ENCODE peak calls at places on chromosomes 12 and 14, in seven cellular contexts. H is WTC11, J is endothelial cell, C is neural progenitor cell, A is AG04450, K is heart right ventricle, B is HFFc6. F is an unnamed sample.

GRCh38 chr12:31353730-31354708 is 28.1 kb upstream of the SINHCAF start:
- DNase-seq in K (no peak), C (peak), B (no peak), J (no peak), A (no peak), H (no peak), F (no peak)

GRCh38 chr14:94394594-94395305 is 6.3 kb upstream of the SERPINA1 start:
- DNase-seq in A (no peak), K (peak), H (no peak), B (no peak), J (no peak), C (no peak), F (no peak)

GRCh38 chr14:52021971-52022600 is 32.7 kb downstream of the RTRAF start:
- DNase-seq in K (peak), C (no peak), B (no peak), H (no peak), J (no peak), A (no peak), F (no peak)

GRCh38 chr14:21498540-21499526 is 12.3 kb downstream of the METTL3 start:
- DNase-seq in C (peak), B (peak), A (no peak), H (no peak), K (no peak), J (peak), F (peak)

GRCh38 chr12:57614178-57614947 is 3.1 kb downstream of the ARHGEF25 start:
- DNase-seq in B (no peak), C (peak), K (peak), A (no peak), J (no peak), H (peak), F (no peak)

GRCh38 chr14:100384819-100385813 is 62.0 kb downstream of the SLC25A47 start:
- DNase-seq in B (peak), C (peak), J (no peak), A (no peak), H (no peak), K (no peak), F (no peak)

GRCh38 chr12:93092559-93092945 is 163.5 kb upstream of the EEA1 start:
- DNase-seq in K (no peak), B (no peak), H (no peak), A (no peak), C (no peak), J (no peak), F (no peak)

GRCh38 chr12:110745632-110746284 is 3.1 kb upstream of the PPP1CC start:
- DNase-seq in J (no peak), C (no peak), B (no peak), H (no peak), A (no peak), K (no peak), F (no peak)

GRCh38 chr12:24378548-24379011 is 429.1 kb upstream of the SOX5 start:
- DNase-seq in C (peak), A (peak), H (no peak), K (no peak), B (no peak), J (no peak), F (no peak)

GRCh38 chr14:92373336-92373735 is 50.4 kb downstream of the SLC24A4 start:
- DNase-seq in H (no peak), A (no peak), J (no peak), C (no peak), K (no peak), B (no peak), F (no peak)

GRCh38 chr14:96227428-96227827 is 22.8 kb downstream of the BDKRB2 start:
- DNase-seq in A (no peak), K (no peak), J (no peak), H (no peak), C (no peak), B (no peak), F (no peak)

GRCh38 chr12:53623526-53623925 is 2.7 kb downstream of the ATF7 start:
- DNase-seq in H (no peak), B (no peak), K (peak), C (no peak), A (peak), J (no peak), F (no peak)

GRCh38 chr12:110937104-110937641 is 16.8 kb upstream of the MYL2 start:
- DNase-seq in H (peak), B (no peak), J (peak), K (no peak), A (no peak), C (peak), F (peak)

GRCh38 chr12:52681551-52682380 is 1.6 kb upstream of the KRT1 start:
- DNase-seq in K (no peak), B (no peak), C (no peak), A (no peak), H (no peak), J (no peak), F (no peak)

GRCh38 chr12:124626841-124627502 is 59.6 kb upstream of the NCOR2 start:
- DNase-seq in C (no peak), B (no peak), J (no peak), K (peak), A (no peak), H (no peak), F (no peak)

GRCh38 chr14:93905623-93906022 is 21.5 kb upstream of the FAM181A start:
- DNase-seq in K (no peak), A (no peak), J (no peak), H (no peak), C (no peak), B (no peak), F (no peak)

GRCh38 chr12:108828774-108829173 is 28.6 kb downstream of the SSH1 start:
- DNase-seq in B (peak), C (no peak), J (no peak), K (peak), H (no peak), A (no peak), F (no peak)

GRCh38 chr14:102805454-102805891 is 28.2 kb downstream of the TRAF3 start:
- DNase-seq in A (no peak), B (peak), H (no peak), K (no peak), C (no peak), J (no peak), F (no peak)

GRCh38 chr14:40312296-40312695 is 880.1 kb upstream of the FBXO33 start:
- DNase-seq in B (no peak), C (no peak), J (no peak), H (no peak), K (no peak), A (no peak), F (no peak)

GRCh38 chr12:105025890-105026289 is 39.8 kb downstream of the NOPCHAP1 start:
- DNase-seq in B (peak), J (no peak), A (peak), C (no peak), H (no peak), K (peak), F (no peak)

GRCh38 chr14:98966465-98967162 is 305.4 kb downstream of the BCL11B start:
- DNase-seq in J (no peak), K (no peak), H (no peak), A (no peak), B (no peak), C (no peak), F (no peak)

GRCh38 chr14:103527408-103528157 is 1.4 kb upstream of the TRMT61A start:
- DNase-seq in H (no peak), A (no peak), B (peak), C (no peak), K (no peak), J (no peak), F (no peak)

GRCh38 chr14:72679106-72679505 is 214.8 kb downstream of the DPF3 start:
- DNase-seq in B (no peak), A (no peak), J (no peak), H (no peak), K (peak), C (peak), F (no peak)

GRCh38 chr14:102924632-102925588 is 2.4 kb downstream of the AMN start:
- DNase-seq in H (no peak), B (no peak), C (no peak), A (no peak), K (no peak), J (no peak), F (no peak)

GRCh38 chr14:99374964-99375363 is 103.0 kb upstream of the BCL11B start:
- DNase-seq in C (no peak), K (no peak), J (no peak), H (no peak), B (no peak), A (no peak), F (no peak)

GRCh38 chr12:54206807-54207206 is 18.0 kb upstream of the SMUG1 start:
- DNase-seq in J (no peak), K (no peak), B (no peak), H (no peak), C (no peak), A (no peak), F (no peak)

GRCh38 chr12:128930591-128930990 is 77.3 kb downstream of the GLT1D1 start:
- DNase-seq in K (no peak), J (no peak), C (peak), B (no peak), H (no peak), A (no peak), F (no peak)

GRCh38 chr14:52875707-52876106 is 75.1 kb downstream of the FERMT2 start:
- DNase-seq in B (no peak), J (no peak), C (no peak), K (no peak), A (no peak), H (no peak), F (no peak)

GRCh38 chr12:109497675-109498074 is 20.2 kb downstream of the UBE3B start:
- DNase-seq in C (no peak), B (no peak), J (no peak), K (no peak), A (no peak), H (no peak), F (no peak)

GRCh38 chr14:70401643-70402042 is 15.2 kb downstream of the SYNJ2BP start:
- DNase-seq in B (no peak), J (no peak), K (no peak), A (no peak), C (no peak), H (no peak), F (no peak)

GRCh38 chr14:63922696-63923421 is 70.1 kb downstream of the SYNE2 start:
- DNase-seq in B (no peak), K (no peak), H (no peak), A (no peak), J (no peak), C (no peak), F (peak)

GRCh38 chr14:99055816-99056215 is 216.2 kb downstream of the BCL11B start:
- DNase-seq in B (no peak), H (no peak), K (no peak), A (no peak), J (no peak), C (no peak), F (no peak)

GRCh38 chr12:109358154-109358869 is 10.6 kb downstream of the MYO1H start:
- DNase-seq in H (no peak), C (no peak), K (no peak), J (no peak), B (no peak), A (no peak), F (no peak)

GRCh38 chr12:103442187-103442564 is 53.6 kb downstream of the C12orf42 start:
- DNase-seq in A (no peak), C (no peak), J (no peak), K (no peak), H (no peak), B (no peak), F (no peak)

GRCh38 chr12:64099430-64099829 is 122.7 kb downstream of the KICS2 start:
- DNase-seq in H (no peak), B (peak), A (peak), J (no peak), C (no peak), K (peak), F (no peak)

GRCh38 chr14:45198551-45198950 is 54.5 kb downstream of the MIS18BP1 start:
- DNase-seq in A (no peak), K (no peak), B (no peak), C (no peak), J (no peak), H (no peak), F (no peak)

GRCh38 chr12:7806863-7807487 is 17.8 kb downstream of the NANOG start:
- DNase-seq in B (peak), A (peak), K (peak), H (peak), C (peak), J (peak), F (peak)

GRCh38 chr12:89384750-89385273 is 32.5 kb upstream of the DUSP6 start:
- DNase-seq in H (no peak), K (no peak), C (no peak), J (no peak), B (no peak), A (no peak), F (no peak)

GRCh38 chr12:78037707-78038106 is 207.0 kb downstream of the NAV3 start:
- DNase-seq in J (no peak), A (no peak), C (no peak), B (no peak), H (no peak), K (no peak), F (no peak)
- TF ChIP-seq CTCF in J (no peak), A (no peak), C (peak), B (no peak), H (no peak), K (no peak), F (no peak)

GRCh38 chr14:104770851-104771272 is 17.9 kb downstream of the SIVA1 start:
- DNase-seq in H (no peak), B (no peak), C (no peak), K (no peak), A (no peak), J (no peak), F (no peak)
- TF ChIP-seq CTCF in H (peak), B (peak), C (peak), K (peak), A (peak), J (peak), F (peak)

DNA sequence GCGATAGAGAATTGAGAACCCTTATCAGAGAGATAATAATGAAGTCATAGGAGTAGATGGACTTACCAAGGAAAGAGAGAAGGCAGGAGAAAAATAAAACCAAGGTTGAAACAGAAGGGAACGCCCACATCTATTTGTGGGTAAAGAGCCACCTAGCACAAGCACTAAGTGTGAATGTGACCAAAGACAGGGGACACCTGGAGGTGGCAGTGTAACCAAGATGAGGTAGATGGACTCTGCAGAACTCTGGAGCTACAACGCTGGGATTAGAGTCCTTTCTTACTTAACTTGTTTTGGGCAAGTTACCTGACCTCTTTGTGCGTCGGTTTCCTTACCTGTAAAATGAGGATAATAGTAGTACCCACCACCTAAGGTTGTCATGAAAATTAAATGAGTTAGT is 101.9 kb downstream of the SLC5A8 start:
- DNase-seq in J (no peak), H (no peak), A (no peak), C (peak), B (no peak), K (no peak), F (no peak)
- TF ChIP-seq CTCF in J (no peak), H (no peak), A (no peak), C (peak), B (no peak), K (no peak), F (no peak)

DNA sequence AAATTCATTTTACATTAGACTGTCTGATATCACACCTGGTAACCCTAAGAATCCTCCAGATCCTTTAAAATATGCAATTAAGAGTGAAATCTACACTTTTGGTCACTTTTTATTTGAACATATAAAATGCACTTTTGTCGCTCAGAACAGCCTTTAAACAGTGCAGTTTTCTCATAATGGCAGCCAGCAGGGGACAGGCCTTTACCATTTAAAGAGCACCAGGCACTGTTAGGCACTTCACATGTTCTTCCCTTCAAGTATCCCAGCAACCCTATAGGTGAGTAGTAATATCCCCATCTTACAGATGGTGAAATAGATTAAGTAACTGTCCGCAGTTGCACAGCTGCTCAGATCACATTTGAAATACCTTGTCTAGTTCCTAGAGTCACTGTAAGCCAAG is 11.3 kb upstream of the SAMD4A start:
- DNase-seq in C (no peak), B (no peak), J (no peak), H (no peak), K (no peak), A (no peak), F (no peak)
- TF ChIP-seq CTCF in C (peak), B (no peak), J (no peak), H (no peak), K (no peak), A (peak), F (no peak)

F was measured in Calu3.